ENCODE peak calls at places on chromosomes 11 and 22, in eight cellular contexts. Q, G, W, Z, C, S, D and I are unnamed samples.

GRCh38 chr11:59173080-59173963 is 1.4 kb downstream of the DTX4 start:
- DNase-seq in Q (peak; percentile 38), G (peak; percentile 21), W (no peak), Z (no peak), C (no peak), S (peak; percentile 57), D (no peak), I (peak; percentile 60)

GRCh38 chr11:67489860-67490726 is 7.3 kb downstream of the AIP start:
- DNase-seq in Q (no peak), G (no peak), W (no peak), Z (no peak), C (no peak), S (no peak), D (no peak), I (no peak)

GRCh38 chr11:130124096-130124495 is 35.5 kb upstream of the ST14 start:
- DNase-seq in Q (peak; percentile 38), G (no peak), W (peak; percentile 88), Z (peak; percentile 88), C (no peak), S (peak; percentile 38), D (peak; percentile 70), I (peak; percentile 92)

GRCh38 chr11:65448074-65448417 is 25.4 kb downstream of the NEAT1 start:
- DNase-seq in Q (no peak), G (no peak), W (no peak), Z (no peak), C (no peak), S (no peak), D (no peak), I (no peak)

GRCh38 chr22:44205713-44206645 is 25.3 kb downstream of the PARVG start:
- DNase-seq in Q (no peak), G (no peak), W (no peak), Z (no peak), C (no peak), S (no peak), D (no peak), I (no peak)

GRCh38 chr11:86508604-86509471 is 134.2 kb downstream of the CCDC81 start:
- DNase-seq in Q (no peak), G (no peak), W (no peak), Z (no peak), C (no peak), S (no peak), D (peak; percentile 84), I (no peak)

GRCh38 chr11:68090706-68091105 is 30.5 kb downstream of the CHKA start:
- DNase-seq in Q (no peak), G (no peak), W (peak; percentile 46), Z (no peak), C (no peak), S (no peak), D (no peak), I (no peak)

GRCh38 chr22:37233751-37234631 is 10.1 kb downstream of the RAC2 start:
- DNase-seq in Q (no peak), G (no peak), W (no peak), Z (no peak), C (no peak), S (no peak), D (no peak), I (no peak)

GRCh38 chr11:67468056-67468455 is 995 bp downstream of the TMEM134 start:
- DNase-seq in Q (peak; percentile 53), G (peak; percentile 95), W (peak; percentile 82), Z (no peak), C (no peak), S (peak; percentile 58), D (no peak), I (peak; percentile 86)

GRCh38 chr11:19789840-19790710 is 77.4 kb downstream of the NAV2 start:
- DNase-seq in Q (no peak), G (no peak), W (no peak), Z (no peak), C (no peak), S (peak; percentile 22), D (no peak), I (no peak)

GRCh38 chr11:3609416-3610265 is 32.2 kb downstream of the ART5 start:
- DNase-seq in Q (no peak), G (peak; percentile 22), W (no peak), Z (no peak), C (peak; percentile 68), S (no peak), D (peak; percentile 47), I (no peak)

GRCh38 chr11:8017894-8018741 is 31.0 kb downstream of the EIF3F start:
- DNase-seq in Q (peak; percentile 39), G (no peak), W (peak; percentile 35), Z (no peak), C (no peak), S (no peak), D (no peak), I (no peak)

GRCh38 chr11:73350908-73351636 is 25.1 kb upstream of the RELT start:
- DNase-seq in Q (peak; percentile 64), G (peak; percentile 62), W (peak; percentile 50), Z (peak; percentile 51), C (peak; percentile 86), S (peak; percentile 70), D (peak; percentile 73), I (no peak)

GRCh38 chr22:41360126-41360525 is 21.6 kb upstream of the TEF start:
- DNase-seq in Q (no peak), G (no peak), W (no peak), Z (no peak), C (no peak), S (no peak), D (no peak), I (no peak)

GRCh38 chr11:120448240-120448639 is 63.3 kb upstream of the GRIK4 start:
- DNase-seq in Q (no peak), G (no peak), W (no peak), Z (no peak), C (no peak), S (no peak), D (no peak), I (no peak)

GRCh38 chr11:126007263-126007662 is 55.4 kb downstream of the CDON start:
- DNase-seq in Q (peak; percentile 42), G (no peak), W (no peak), Z (no peak), C (no peak), S (peak; percentile 32), D (peak; percentile 15), I (no peak)

GRCh38 chr11:124758355-124759267 is 3.5 kb downstream of the ESAM start:
- DNase-seq in Q (no peak), G (peak; percentile 78), W (peak; percentile 73), Z (peak; percentile 39), C (peak; percentile 65), S (peak; percentile 62), D (peak; percentile 81), I (peak; percentile 78)

GRCh38 chr11:108933630-108934029 is 268.8 kb downstream of the DDX10 start:
- DNase-seq in Q (no peak), G (no peak), W (no peak), Z (no peak), C (no peak), S (no peak), D (no peak), I (no peak)

GRCh38 chr11:8328231-8328794 is 64.6 kb upstream of the LMO1 start:
- DNase-seq in Q (no peak), G (no peak), W (no peak), Z (no peak), C (no peak), S (no peak), D (no peak), I (no peak)

GRCh38 chr11:65921033-65921555 is 1.9 kb downstream of the DRAP1 start:
- DNase-seq in Q (no peak), G (no peak), W (no peak), Z (no peak), C (no peak), S (no peak), D (no peak), I (no peak)

GRCh38 chr11:34460335-34460734 is 21.6 kb downstream of the CAT start:
- DNase-seq in Q (no peak), G (no peak), W (no peak), Z (no peak), C (no peak), S (no peak), D (no peak), I (no peak)

GRCh38 chr11:121249039-121249663 is 43.4 kb upstream of the SC5D start:
- DNase-seq in Q (no peak), G (no peak), W (no peak), Z (no peak), C (peak; percentile 23), S (peak; percentile 31), D (peak; percentile 9), I (no peak)

GRCh38 chr22:32339190-32340012 is 18.3 kb upstream of the RFPL3 start:
- DNase-seq in Q (no peak), G (peak; percentile 3), W (no peak), Z (no peak), C (no peak), S (no peak), D (no peak), I (peak; percentile 23)
- H3K4me1 ChIP-seq in Q (no peaks in the 10 kb centered on the region), G (no peaks in the 10 kb centered on the region), W (no peaks in the 10 kb centered on the region), Z (no peaks in the 10 kb centered on the region), C (no peaks in the 10 kb centered on the region), S (no peaks in the 10 kb centered on the region), D (no peaks in the 10 kb centered on the region), I (no peaks in the 10 kb centered on the region)

DNA sequence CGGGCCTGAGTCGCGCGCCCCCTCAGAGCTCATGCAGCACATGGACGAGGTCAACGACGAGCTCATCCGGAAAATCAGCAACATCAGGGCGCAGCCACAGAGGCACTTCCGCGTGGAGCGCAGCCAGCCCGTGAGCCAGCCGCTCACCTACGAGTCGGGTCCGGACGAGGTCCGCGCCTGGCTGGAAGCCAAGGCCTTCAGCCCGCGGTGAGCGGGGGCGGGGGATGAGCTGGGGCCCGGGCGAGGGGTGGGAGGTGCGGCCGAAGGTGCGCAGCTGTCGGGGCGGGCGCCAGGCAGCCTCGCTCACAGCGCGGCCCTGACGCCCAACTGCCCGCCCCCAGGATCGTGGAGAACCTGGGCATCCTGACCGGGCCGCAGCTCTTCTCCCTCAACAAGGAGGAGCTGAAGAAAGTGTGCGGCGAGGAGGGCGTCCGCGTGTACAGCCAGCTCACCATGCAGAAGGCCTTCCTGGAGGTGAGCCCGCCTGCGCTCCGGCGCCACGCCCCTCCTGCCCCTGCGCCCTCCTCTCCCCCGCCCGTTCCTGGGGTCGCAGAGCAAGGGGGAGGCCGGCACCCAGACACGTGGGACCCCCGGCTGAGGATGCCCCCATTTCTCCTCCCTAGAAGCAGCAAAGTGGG is 20.4 kb downstream of the EPS8L2 start:
- DNase-seq in Q (no peak), G (peak; percentile 83), W (peak; percentile 76), Z (no peak), C (peak; percentile 95), S (peak; percentile 54), D (no peak), I (peak; percentile 72)
- TF ChIP-seq POLR2A in Q (no peak), G (no peak), W (no peak), Z (no peak), C (peak; percentile 53), S (no peak), D (no peak), I (no peak)

GRCh38 chr11:62401781-62402180 is 17.1 kb upstream of the SCGB1A1 start:
- DNase-seq in Q (no peak), G (no peak), W (no peak), Z (no peak), C (no peak), S (no peak), D (no peak), I (no peak)
- H3K4me3 ChIP-seq in Q (no peak overlapping the region), G (no peak overlapping the region), W (no peak overlapping the region), Z (no peak overlapping the region), C (no peak overlapping the region), S (no peak overlapping the region), D (no peak overlapping the region), I (no peak overlapping the region)

DNA sequence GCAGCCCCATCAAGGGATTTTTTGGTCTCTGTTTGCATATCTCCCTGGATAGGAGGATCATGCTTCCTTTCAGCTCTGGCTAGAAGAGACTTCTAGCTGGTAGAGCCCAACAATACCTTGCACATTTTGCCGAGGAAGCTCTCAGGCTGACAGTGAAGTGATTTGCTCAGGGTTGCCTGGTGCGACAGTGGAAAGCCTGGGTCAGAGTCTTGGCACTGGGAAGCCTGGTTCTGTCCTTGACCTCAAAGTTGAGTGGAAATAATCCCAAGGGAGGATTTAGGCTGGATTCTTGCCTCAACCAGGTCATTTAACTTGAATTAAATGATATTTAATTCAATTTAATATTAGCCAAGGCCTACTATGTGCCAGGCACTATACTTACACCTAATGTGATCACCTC is 24.4 kb upstream of the ALG8 start:
- DNase-seq in Q (no peak), G (no peak), W (peak; percentile 85), Z (no peak), C (no peak), S (no peak), D (no peak), I (no peak)
- H3K4me1 ChIP-seq in Q (no peaks in the 10 kb centered on the region), G (no peaks in the 10 kb centered on the region), W (peaks cover 19% of the 10 kb centered on the region), Z (no peaks in the 10 kb centered on the region), C (peaks cover 4% of the 10 kb centered on the region), S (peaks cover 59% of the 10 kb centered on the region), D (no peaks in the 10 kb centered on the region), I (peaks cover 77% of the 10 kb centered on the region)